ENCODE peak calls at places on chromosomes 4 and X, in seven cellular contexts. One of them, this sample, is unnamed.

GRCh38 chr4:20251796-20252655 is at the start of gene SLIT2:
- DNase-seq in astrocyte of the cerebellum: peak
- DNase-seq in omental fat pad: peak
- DNase-seq in dorsolateral prefrontal cortex: peak
- DNase-seq in WTC11: peak
- DNase-seq in endothelial cell: peak
- DNase-seq in NB4: peak
- DNase-seq in this sample: peak

GRCh38 chrX:81229901-81230300 is 28.0 kb downstream of the SH3BGRL start:
- DNase-seq in omental fat pad: no peak
- DNase-seq in WTC11: no peak
- DNase-seq in NB4: no peak
- DNase-seq in astrocyte of the cerebellum: no peak
- DNase-seq in endothelial cell: no peak
- DNase-seq in dorsolateral prefrontal cortex: no peak
- DNase-seq in this sample: no peak

GRCh38 chr4:78464265-78464664 is 87.3 kb upstream of the ANXA3 start:
- DNase-seq in endothelial cell: no peak
- DNase-seq in astrocyte of the cerebellum: no peak
- DNase-seq in WTC11: no peak
- DNase-seq in omental fat pad: no peak
- DNase-seq in NB4: no peak
- DNase-seq in dorsolateral prefrontal cortex: no peak
- DNase-seq in this sample: no peak

GRCh38 chr4:53531695-53532224 is 59.5 kb downstream of the LNX1 start:
- DNase-seq in astrocyte of the cerebellum: no peak
- DNase-seq in WTC11: no peak
- DNase-seq in dorsolateral prefrontal cortex: no peak
- DNase-seq in endothelial cell: no peak
- DNase-seq in omental fat pad: no peak
- DNase-seq in NB4: no peak
- DNase-seq in this sample: no peak

GRCh38 chr4:53863163-53863562 is 201.2 kb downstream of the CHIC2 start:
- DNase-seq in endothelial cell: no peak
- DNase-seq in WTC11: no peak
- DNase-seq in NB4: no peak
- DNase-seq in dorsolateral prefrontal cortex: no peak
- DNase-seq in omental fat pad: no peak
- DNase-seq in astrocyte of the cerebellum: peak
- DNase-seq in this sample: no peak

GRCh38 chr4:163662761-163663160 is 168.3 kb downstream of the TMA16 start:
- DNase-seq in NB4: no peak
- DNase-seq in endothelial cell: no peak
- DNase-seq in omental fat pad: no peak
- DNase-seq in WTC11: no peak
- DNase-seq in dorsolateral prefrontal cortex: no peak
- DNase-seq in astrocyte of the cerebellum: no peak
- DNase-seq in this sample: no peak

GRCh38 chrX:50081282-50081955 is 119.4 kb downstream of the AKAP4 start:
- DNase-seq in WTC11: peak
- DNase-seq in dorsolateral prefrontal cortex: peak
- DNase-seq in endothelial cell: peak
- DNase-seq in omental fat pad: no peak
- DNase-seq in astrocyte of the cerebellum: no peak
- DNase-seq in NB4: peak
- DNase-seq in this sample: no peak

GRCh38 chr4:84879651-84880200 is 86.8 kb downstream of the WDFY3 start:
- DNase-seq in endothelial cell: no peak
- DNase-seq in dorsolateral prefrontal cortex: no peak
- DNase-seq in WTC11: no peak
- DNase-seq in NB4: no peak
- DNase-seq in astrocyte of the cerebellum: peak
- DNase-seq in omental fat pad: no peak
- DNase-seq in this sample: no peak

GRCh38 chrX:68829594-68830485 is 1.0 kb downstream of the EFNB1 start:
- DNase-seq in astrocyte of the cerebellum: no peak
- DNase-seq in NB4: peak
- DNase-seq in endothelial cell: peak
- DNase-seq in WTC11: no peak
- DNase-seq in omental fat pad: no peak
- DNase-seq in dorsolateral prefrontal cortex: no peak
- DNase-seq in this sample: no peak

GRCh38 chr4:83011779-83012630 is 1.4 kb upstream of the LIN54 start:
- DNase-seq in endothelial cell: peak
- DNase-seq in WTC11: peak
- DNase-seq in NB4: peak
- DNase-seq in dorsolateral prefrontal cortex: peak
- DNase-seq in astrocyte of the cerebellum: no peak
- DNase-seq in omental fat pad: no peak
- DNase-seq in this sample: no peak

GRCh38 chr4:53855886-53856260 is 208.5 kb downstream of the CHIC2 start:
- DNase-seq in astrocyte of the cerebellum: peak
- DNase-seq in NB4: no peak
- DNase-seq in dorsolateral prefrontal cortex: no peak
- DNase-seq in endothelial cell: no peak
- DNase-seq in WTC11: no peak
- DNase-seq in omental fat pad: no peak
- DNase-seq in this sample: no peak

GRCh38 chr4:31045724-31046318 is 325.7 kb downstream of the PCDH7 start:
- DNase-seq in dorsolateral prefrontal cortex: no peak
- DNase-seq in WTC11: peak
- DNase-seq in endothelial cell: peak
- DNase-seq in omental fat pad: no peak
- DNase-seq in NB4: peak
- DNase-seq in astrocyte of the cerebellum: peak
- DNase-seq in this sample: no peak

GRCh38 chrX:17547658-17548057 is 172.7 kb downstream of the NHS start:
- DNase-seq in dorsolateral prefrontal cortex: no peak
- DNase-seq in astrocyte of the cerebellum: peak
- DNase-seq in WTC11: no peak
- DNase-seq in omental fat pad: no peak
- DNase-seq in NB4: no peak
- DNase-seq in endothelial cell: no peak
- DNase-seq in this sample: no peak

GRCh38 chr4:14428125-14428524 is 574.2 kb upstream of the CPEB2 start:
- DNase-seq in omental fat pad: no peak
- DNase-seq in astrocyte of the cerebellum: no peak
- DNase-seq in endothelial cell: no peak
- DNase-seq in dorsolateral prefrontal cortex: no peak
- DNase-seq in NB4: no peak
- DNase-seq in WTC11: no peak
- DNase-seq in this sample: no peak

GRCh38 chrX:23993012-23993633 is 33.9 kb downstream of the KLHL15 start:
- DNase-seq in dorsolateral prefrontal cortex: no peak
- DNase-seq in omental fat pad: no peak
- DNase-seq in astrocyte of the cerebellum: no peak
- DNase-seq in WTC11: no peak
- DNase-seq in endothelial cell: no peak
- DNase-seq in NB4: no peak
- DNase-seq in this sample: no peak

GRCh38 chrX:129360175-129360574 is 163.1 kb downstream of the SMARCA1 start:
- DNase-seq in astrocyte of the cerebellum: peak
- DNase-seq in omental fat pad: no peak
- DNase-seq in endothelial cell: peak
- DNase-seq in dorsolateral prefrontal cortex: no peak
- DNase-seq in NB4: peak
- DNase-seq in WTC11: peak
- DNase-seq in this sample: peak

GRCh38 chr4:129747756-129748155 is 651.8 kb downstream of the C4orf33 start:
- DNase-seq in dorsolateral prefrontal cortex: no peak
- DNase-seq in endothelial cell: no peak
- DNase-seq in astrocyte of the cerebellum: no peak
- DNase-seq in NB4: no peak
- DNase-seq in WTC11: no peak
- DNase-seq in omental fat pad: no peak
- DNase-seq in this sample: no peak

GRCh38 chrX:77953300-77953699 is 16.1 kb downstream of the PGAM4 start:
- DNase-seq in dorsolateral prefrontal cortex: no peak
- DNase-seq in NB4: peak
- DNase-seq in endothelial cell: no peak
- DNase-seq in WTC11: no peak
- DNase-seq in astrocyte of the cerebellum: no peak
- DNase-seq in omental fat pad: no peak
- DNase-seq in this sample: no peak

GRCh38 chr4:147025042-147025441 is 79.4 kb upstream of the TTC29 start:
- DNase-seq in dorsolateral prefrontal cortex: no peak
- DNase-seq in omental fat pad: no peak
- DNase-seq in endothelial cell: no peak
- DNase-seq in NB4: no peak
- DNase-seq in astrocyte of the cerebellum: no peak
- DNase-seq in WTC11: no peak
- DNase-seq in this sample: no peak

GRCh38 chrX:44344194-44344593 is 722 bp upstream of the EFHC2 start:
- DNase-seq in dorsolateral prefrontal cortex: no peak
- DNase-seq in WTC11: peak
- DNase-seq in omental fat pad: no peak
- DNase-seq in NB4: peak
- DNase-seq in endothelial cell: no peak
- DNase-seq in astrocyte of the cerebellum: no peak
- DNase-seq in this sample: no peak

GRCh38 chrX:153981771-153982533 is 9.4 kb downstream of the TMEM187 start:
- DNase-seq in NB4: peak
- DNase-seq in astrocyte of the cerebellum: no peak
- DNase-seq in WTC11: no peak
- DNase-seq in dorsolateral prefrontal cortex: no peak
- DNase-seq in omental fat pad: no peak
- DNase-seq in endothelial cell: no peak
- DNase-seq in this sample: no peak

GRCh38 chrX:39682778-39683177 is 415.0 kb downstream of the BCOR start:
- DNase-seq in NB4: peak
- DNase-seq in endothelial cell: no peak
- DNase-seq in WTC11: no peak
- DNase-seq in dorsolateral prefrontal cortex: no peak
- DNase-seq in omental fat pad: no peak
- DNase-seq in astrocyte of the cerebellum: no peak
- DNase-seq in this sample: no peak

GRCh38 chrX:41922694-41923171 is 621 bp downstream of the CASK start:
- DNase-seq in astrocyte of the cerebellum: no peak
- DNase-seq in omental fat pad: no peak
- DNase-seq in NB4: peak
- DNase-seq in endothelial cell: peak
- DNase-seq in WTC11: peak
- DNase-seq in dorsolateral prefrontal cortex: peak
- DNase-seq in this sample: no peak
- TF ChIP-seq CTCF in astrocyte of the cerebellum: peak
- TF ChIP-seq CTCF in omental fat pad: no peak
- TF ChIP-seq CTCF in NB4: no peak
- TF ChIP-seq CTCF in endothelial cell: no peak
- TF ChIP-seq CTCF in WTC11: no peak
- TF ChIP-seq CTCF in dorsolateral prefrontal cortex: no peak
- TF ChIP-seq CTCF in this sample: peak

GRCh38 chr4:184397516-184398163 is 76.7 kb downstream of the IRF2 start:
- DNase-seq in endothelial cell: no peak
- DNase-seq in astrocyte of the cerebellum: no peak
- DNase-seq in dorsolateral prefrontal cortex: peak
- DNase-seq in NB4: no peak
- DNase-seq in omental fat pad: no peak
- DNase-seq in WTC11: no peak
- DNase-seq in this sample: no peak

GRCh38 chr4:184398741-184399504 is 75.4 kb downstream of the IRF2 start:
- DNase-seq in endothelial cell: no peak
- DNase-seq in dorsolateral prefrontal cortex: no peak
- DNase-seq in WTC11: no peak
- DNase-seq in astrocyte of the cerebellum: no peak
- DNase-seq in NB4: no peak
- DNase-seq in omental fat pad: no peak
- DNase-seq in this sample: no peak

GRCh38 chr4:184400375-184400870 is 73.9 kb downstream of the IRF2 start:
- DNase-seq in astrocyte of the cerebellum: peak
- DNase-seq in NB4: no peak
- DNase-seq in omental fat pad: no peak
- DNase-seq in WTC11: no peak
- DNase-seq in dorsolateral prefrontal cortex: no peak
- DNase-seq in endothelial cell: no peak
- DNase-seq in this sample: no peak

GRCh38 chr4:184400891-184401290 is 73.5 kb downstream of the IRF2 start:
- DNase-seq in dorsolateral prefrontal cortex: no peak
- DNase-seq in omental fat pad: no peak
- DNase-seq in astrocyte of the cerebellum: no peak
- DNase-seq in WTC11: no peak
- DNase-seq in endothelial cell: no peak
- DNase-seq in NB4: no peak
- DNase-seq in this sample: no peak

GRCh38 chr4:184399505-184399893 is 74.9 kb downstream of the IRF2 start:
- DNase-seq in astrocyte of the cerebellum: no peak
- DNase-seq in NB4: no peak
- DNase-seq in omental fat pad: no peak
- DNase-seq in endothelial cell: no peak
- DNase-seq in WTC11: no peak
- DNase-seq in dorsolateral prefrontal cortex: no peak
- DNase-seq in this sample: no peak
- TF ChIP-seq CTCF in astrocyte of the cerebellum: no peak
- TF ChIP-seq CTCF in NB4: no peak
- TF ChIP-seq CTCF in omental fat pad: no peak
- TF ChIP-seq CTCF in endothelial cell: no peak
- TF ChIP-seq CTCF in WTC11: no peak
- TF ChIP-seq CTCF in dorsolateral prefrontal cortex: no peak
- TF ChIP-seq CTCF in this sample: no peak

DNA sequence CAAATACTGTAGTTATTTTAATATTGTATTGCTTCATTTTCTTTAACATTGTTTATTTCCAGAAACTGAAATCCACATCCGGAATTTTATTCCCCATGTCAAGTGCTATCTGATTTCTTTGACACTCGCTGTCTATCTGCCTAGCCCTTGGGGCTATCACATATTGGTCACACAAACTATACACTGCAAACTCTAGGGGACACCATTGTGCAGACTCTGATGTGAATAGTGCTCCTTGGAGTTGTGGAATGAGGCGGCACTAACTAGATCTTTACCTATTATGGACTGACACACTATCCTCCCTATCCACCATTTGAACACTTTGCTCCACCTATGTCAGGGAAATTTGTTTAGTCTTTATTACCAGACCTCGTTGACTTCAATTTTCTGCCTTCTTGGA is 534.5 kb downstream of the GLUD2 start:
- DNase-seq in dorsolateral prefrontal cortex: no peak
- DNase-seq in WTC11: no peak
- DNase-seq in omental fat pad: no peak
- DNase-seq in NB4: peak
- DNase-seq in endothelial cell: no peak
- DNase-seq in astrocyte of the cerebellum: no peak
- DNase-seq in this sample: no peak
- TF ChIP-seq CTCF in dorsolateral prefrontal cortex: no peak
- TF ChIP-seq CTCF in WTC11: no peak
- TF ChIP-seq CTCF in omental fat pad: no peak
- TF ChIP-seq CTCF in NB4: no peak
- TF ChIP-seq CTCF in endothelial cell: no peak
- TF ChIP-seq CTCF in astrocyte of the cerebellum: no peak
- TF ChIP-seq CTCF in this sample: no peak

GRCh38 chr4:81571105-81571504 is 99.4 kb upstream of the RASGEF1B start:
- DNase-seq in WTC11: no peak
- DNase-seq in endothelial cell: no peak
- DNase-seq in dorsolateral prefrontal cortex: no peak
- DNase-seq in astrocyte of the cerebellum: no peak
- DNase-seq in omental fat pad: no peak
- DNase-seq in NB4: no peak
- DNase-seq in this sample: no peak

GRCh38 chr4:81573817-81574216 is 102.1 kb upstream of the RASGEF1B start:
- DNase-seq in omental fat pad: no peak
- DNase-seq in endothelial cell: no peak
- DNase-seq in dorsolateral prefrontal cortex: no peak
- DNase-seq in WTC11: no peak
- DNase-seq in NB4: no peak
- DNase-seq in astrocyte of the cerebellum: no peak
- DNase-seq in this sample: no peak

GRCh38 chr4:81577392-81577791 is 105.7 kb upstream of the RASGEF1B start:
- DNase-seq in astrocyte of the cerebellum: no peak
- DNase-seq in dorsolateral prefrontal cortex: no peak
- DNase-seq in endothelial cell: no peak
- DNase-seq in omental fat pad: no peak
- DNase-seq in NB4: no peak
- DNase-seq in WTC11: no peak
- DNase-seq in this sample: no peak

GRCh38 chr4:81572398-81572797 is 100.7 kb upstream of the RASGEF1B start:
- DNase-seq in astrocyte of the cerebellum: no peak
- DNase-seq in WTC11: no peak
- DNase-seq in endothelial cell: no peak
- DNase-seq in NB4: no peak
- DNase-seq in omental fat pad: no peak
- DNase-seq in dorsolateral prefrontal cortex: no peak
- DNase-seq in this sample: no peak
- TF ChIP-seq CTCF in astrocyte of the cerebellum: no peak
- TF ChIP-seq CTCF in WTC11: no peak
- TF ChIP-seq CTCF in endothelial cell: no peak
- TF ChIP-seq CTCF in NB4: no peak
- TF ChIP-seq CTCF in omental fat pad: no peak
- TF ChIP-seq CTCF in dorsolateral prefrontal cortex: no peak
- TF ChIP-seq CTCF in this sample: no peak

This sample was measured in D721Med.